ENCODE peak calls at places on chromosomes 4 and X, in nine cellular contexts. One of them, this sample, is unnamed.

GRCh38 chrX:75957107-75957610 is 172.1 kb upstream of the MAGEE2 start:
- DNase-seq in HT-29: no peak
- DNase-seq in glutamatergic neuron: no peak
- DNase-seq in ACHN: no peak
- DNase-seq in choroid plexus epithelial cell: no peak
- DNase-seq in NCI-H1417: no peak
- DNase-seq in activated CD8-positive, alpha-beta memory T cell treated with anti-CD3 and anti-CD28 coated beads for 1 hour: no peak
- DNase-seq in WTC11: no peak
- DNase-seq in T47D: no peak
- DNase-seq in this sample: no peak

GRCh38 chr4:61202638-61203495 is 2.7 kb downstream of the ADGRL3 start:
- DNase-seq in HT-29: peak
- DNase-seq in glutamatergic neuron: peak
- DNase-seq in ACHN: no peak
- DNase-seq in choroid plexus epithelial cell: peak
- DNase-seq in NCI-H1417: peak
- DNase-seq in activated CD8-positive, alpha-beta memory T cell treated with anti-CD3 and anti-CD28 coated beads for 1 hour: no peak
- DNase-seq in WTC11: peak
- DNase-seq in T47D: peak
- DNase-seq in this sample: peak

GRCh38 chr4:123517971-123518370 is 121.4 kb downstream of the SPRY1 start:
- DNase-seq in HT-29: no peak
- DNase-seq in glutamatergic neuron: no peak
- DNase-seq in ACHN: no peak
- DNase-seq in choroid plexus epithelial cell: peak
- DNase-seq in NCI-H1417: no peak
- DNase-seq in activated CD8-positive, alpha-beta memory T cell treated with anti-CD3 and anti-CD28 coated beads for 1 hour: no peak
- DNase-seq in WTC11: no peak
- DNase-seq in T47D: no peak
- DNase-seq in this sample: no peak

GRCh38 chrX:46642145-46642544 is 68.6 kb downstream of the CHST7 start:
- DNase-seq in HT-29: peak
- DNase-seq in glutamatergic neuron: no peak
- DNase-seq in ACHN: peak
- DNase-seq in choroid plexus epithelial cell: peak
- DNase-seq in NCI-H1417: peak
- DNase-seq in activated CD8-positive, alpha-beta memory T cell treated with anti-CD3 and anti-CD28 coated beads for 1 hour: no peak
- DNase-seq in WTC11: no peak
- DNase-seq in T47D: peak
- DNase-seq in this sample: no peak

GRCh38 chrX:38817004-38817703 is 15.9 kb downstream of the MID1IP1 start:
- DNase-seq in HT-29: no peak
- DNase-seq in glutamatergic neuron: no peak
- DNase-seq in ACHN: no peak
- DNase-seq in choroid plexus epithelial cell: peak
- DNase-seq in NCI-H1417: peak
- DNase-seq in activated CD8-positive, alpha-beta memory T cell treated with anti-CD3 and anti-CD28 coated beads for 1 hour: no peak
- DNase-seq in WTC11: peak
- DNase-seq in T47D: no peak
- DNase-seq in this sample: peak

GRCh38 chr4:79163981-79164490 is 161.8 kb downstream of the NAA11 start:
- DNase-seq in HT-29: no peak
- DNase-seq in glutamatergic neuron: no peak
- DNase-seq in ACHN: no peak
- DNase-seq in choroid plexus epithelial cell: no peak
- DNase-seq in NCI-H1417: no peak
- DNase-seq in activated CD8-positive, alpha-beta memory T cell treated with anti-CD3 and anti-CD28 coated beads for 1 hour: no peak
- DNase-seq in WTC11: no peak
- DNase-seq in T47D: no peak
- DNase-seq in this sample: no peak

GRCh38 chr4:128796934-128797333 is 12.6 kb upstream of the JADE1 start:
- DNase-seq in HT-29: no peak
- DNase-seq in glutamatergic neuron: no peak
- DNase-seq in ACHN: no peak
- DNase-seq in choroid plexus epithelial cell: no peak
- DNase-seq in NCI-H1417: no peak
- DNase-seq in activated CD8-positive, alpha-beta memory T cell treated with anti-CD3 and anti-CD28 coated beads for 1 hour: no peak
- DNase-seq in WTC11: no peak
- DNase-seq in T47D: no peak
- DNase-seq in this sample: no peak

GRCh38 chr4:41384992-41385391 is 128.3 kb downstream of the UCHL1 start:
- DNase-seq in HT-29: peak
- DNase-seq in glutamatergic neuron: no peak
- DNase-seq in ACHN: no peak
- DNase-seq in choroid plexus epithelial cell: no peak
- DNase-seq in NCI-H1417: no peak
- DNase-seq in activated CD8-positive, alpha-beta memory T cell treated with anti-CD3 and anti-CD28 coated beads for 1 hour: no peak
- DNase-seq in WTC11: no peak
- DNase-seq in T47D: no peak
- DNase-seq in this sample: no peak

GRCh38 chr4:176607807-176608206 is 184.9 kb downstream of the VEGFC start:
- DNase-seq in HT-29: no peak
- DNase-seq in glutamatergic neuron: no peak
- DNase-seq in ACHN: no peak
- DNase-seq in choroid plexus epithelial cell: no peak
- DNase-seq in NCI-H1417: no peak
- DNase-seq in activated CD8-positive, alpha-beta memory T cell treated with anti-CD3 and anti-CD28 coated beads for 1 hour: no peak
- DNase-seq in WTC11: no peak
- DNase-seq in T47D: no peak
- DNase-seq in this sample: no peak

GRCh38 chrX:35699642-35700041 is 98.5 kb upstream of the MAGEB16 start:
- DNase-seq in HT-29: no peak
- DNase-seq in glutamatergic neuron: no peak
- DNase-seq in ACHN: no peak
- DNase-seq in choroid plexus epithelial cell: no peak
- DNase-seq in NCI-H1417: no peak
- DNase-seq in activated CD8-positive, alpha-beta memory T cell treated with anti-CD3 and anti-CD28 coated beads for 1 hour: no peak
- DNase-seq in WTC11: no peak
- DNase-seq in T47D: no peak
- DNase-seq in this sample: no peak

GRCh38 chrX:1006156-1006730 is 206.2 kb downstream of the CRLF2 start:
- DNase-seq in HT-29: no peak
- DNase-seq in glutamatergic neuron: no peak
- DNase-seq in ACHN: no peak
- DNase-seq in choroid plexus epithelial cell: no peak
- DNase-seq in NCI-H1417: no peak
- DNase-seq in activated CD8-positive, alpha-beta memory T cell treated with anti-CD3 and anti-CD28 coated beads for 1 hour: no peak
- DNase-seq in WTC11: no peak
- DNase-seq in T47D: no peak
- DNase-seq in this sample: no peak

GRCh38 chr4:70997068-70997467 is 3.6 kb downstream of the DCK start:
- DNase-seq in HT-29: no peak
- DNase-seq in glutamatergic neuron: no peak
- DNase-seq in ACHN: no peak
- DNase-seq in choroid plexus epithelial cell: no peak
- DNase-seq in NCI-H1417: no peak
- DNase-seq in activated CD8-positive, alpha-beta memory T cell treated with anti-CD3 and anti-CD28 coated beads for 1 hour: no peak
- DNase-seq in WTC11: no peak
- DNase-seq in T47D: no peak
- DNase-seq in this sample: no peak

GRCh38 chr4:173505924-173506779 is 23.9 kb downstream of the HAND2 start:
- DNase-seq in HT-29: peak
- DNase-seq in glutamatergic neuron: peak
- DNase-seq in ACHN: peak
- DNase-seq in choroid plexus epithelial cell: peak
- DNase-seq in NCI-H1417: peak
- DNase-seq in activated CD8-positive, alpha-beta memory T cell treated with anti-CD3 and anti-CD28 coated beads for 1 hour: no peak
- DNase-seq in WTC11: peak
- DNase-seq in T47D: peak
- DNase-seq in this sample: peak

GRCh38 chrX:111010151-111010550 is 85.8 kb upstream of the PAK3 start:
- DNase-seq in HT-29: no peak
- DNase-seq in glutamatergic neuron: no peak
- DNase-seq in ACHN: no peak
- DNase-seq in choroid plexus epithelial cell: no peak
- DNase-seq in NCI-H1417: no peak
- DNase-seq in activated CD8-positive, alpha-beta memory T cell treated with anti-CD3 and anti-CD28 coated beads for 1 hour: no peak
- DNase-seq in WTC11: no peak
- DNase-seq in T47D: no peak
- DNase-seq in this sample: no peak

GRCh38 chr4:125744891-125745364 is 430.2 kb downstream of the FAT4 start:
- DNase-seq in HT-29: no peak
- DNase-seq in glutamatergic neuron: no peak
- DNase-seq in ACHN: no peak
- DNase-seq in choroid plexus epithelial cell: no peak
- DNase-seq in NCI-H1417: no peak
- DNase-seq in activated CD8-positive, alpha-beta memory T cell treated with anti-CD3 and anti-CD28 coated beads for 1 hour: no peak
- DNase-seq in WTC11: no peak
- DNase-seq in T47D: no peak
- DNase-seq in this sample: no peak

GRCh38 chr4:108881190-108881589 is 118.3 kb upstream of the ETNPPL start:
- DNase-seq in HT-29: no peak
- DNase-seq in glutamatergic neuron: no peak
- DNase-seq in ACHN: no peak
- DNase-seq in choroid plexus epithelial cell: peak
- DNase-seq in NCI-H1417: no peak
- DNase-seq in activated CD8-positive, alpha-beta memory T cell treated with anti-CD3 and anti-CD28 coated beads for 1 hour: no peak
- DNase-seq in WTC11: no peak
- DNase-seq in T47D: no peak
- DNase-seq in this sample: no peak

GRCh38 chrX:105698386-105698785 is 124.0 kb upstream of the NRK start:
- DNase-seq in HT-29: no peak
- DNase-seq in glutamatergic neuron: no peak
- DNase-seq in ACHN: no peak
- DNase-seq in choroid plexus epithelial cell: peak
- DNase-seq in NCI-H1417: no peak
- DNase-seq in activated CD8-positive, alpha-beta memory T cell treated with anti-CD3 and anti-CD28 coated beads for 1 hour: no peak
- DNase-seq in WTC11: no peak
- DNase-seq in T47D: no peak
- DNase-seq in this sample: no peak

GRCh38 chr4:159504634-159505033 is 401.8 kb downstream of the RAPGEF2 start:
- DNase-seq in HT-29: no peak
- DNase-seq in glutamatergic neuron: no peak
- DNase-seq in ACHN: no peak
- DNase-seq in choroid plexus epithelial cell: peak
- DNase-seq in NCI-H1417: no peak
- DNase-seq in activated CD8-positive, alpha-beta memory T cell treated with anti-CD3 and anti-CD28 coated beads for 1 hour: no peak
- DNase-seq in WTC11: no peak
- DNase-seq in T47D: no peak
- DNase-seq in this sample: no peak

GRCh38 chrX:16573781-16574180 is 76.2 kb upstream of the S100G start:
- DNase-seq in HT-29: no peak
- DNase-seq in glutamatergic neuron: no peak
- DNase-seq in ACHN: peak
- DNase-seq in choroid plexus epithelial cell: peak
- DNase-seq in NCI-H1417: no peak
- DNase-seq in activated CD8-positive, alpha-beta memory T cell treated with anti-CD3 and anti-CD28 coated beads for 1 hour: no peak
- DNase-seq in WTC11: no peak
- DNase-seq in T47D: no peak
- DNase-seq in this sample: no peak

GRCh38 chr4:2069161-2069971 is 10.2 kb downstream of the NAT8L start:
- DNase-seq in HT-29: no peak
- DNase-seq in glutamatergic neuron: peak
- DNase-seq in ACHN: no peak
- DNase-seq in choroid plexus epithelial cell: no peak
- DNase-seq in NCI-H1417: no peak
- DNase-seq in activated CD8-positive, alpha-beta memory T cell treated with anti-CD3 and anti-CD28 coated beads for 1 hour: no peak
- DNase-seq in WTC11: peak
- DNase-seq in T47D: no peak
- DNase-seq in this sample: no peak

GRCh38 chrX:53526999-53527398 is 92.8 kb upstream of the HSD17B10 start:
- DNase-seq in HT-29: no peak
- DNase-seq in glutamatergic neuron: no peak
- DNase-seq in ACHN: no peak
- DNase-seq in choroid plexus epithelial cell: no peak
- DNase-seq in NCI-H1417: no peak
- DNase-seq in activated CD8-positive, alpha-beta memory T cell treated with anti-CD3 and anti-CD28 coated beads for 1 hour: no peak
- DNase-seq in WTC11: no peak
- DNase-seq in T47D: no peak
- DNase-seq in this sample: no peak

GRCh38 chr4:99447079-99447478 is 11.9 kb upstream of the ADH7 start:
- DNase-seq in HT-29: peak
- DNase-seq in glutamatergic neuron: no peak
- DNase-seq in ACHN: peak
- DNase-seq in choroid plexus epithelial cell: peak
- DNase-seq in NCI-H1417: no peak
- DNase-seq in activated CD8-positive, alpha-beta memory T cell treated with anti-CD3 and anti-CD28 coated beads for 1 hour: no peak
- DNase-seq in WTC11: no peak
- DNase-seq in T47D: no peak
- DNase-seq in this sample: no peak

GRCh38 chr4:123546661-123547060 is 150.1 kb downstream of the SPRY1 start:
- DNase-seq in HT-29: peak
- DNase-seq in glutamatergic neuron: no peak
- DNase-seq in ACHN: no peak
- DNase-seq in choroid plexus epithelial cell: no peak
- DNase-seq in NCI-H1417: no peak
- DNase-seq in activated CD8-positive, alpha-beta memory T cell treated with anti-CD3 and anti-CD28 coated beads for 1 hour: no peak
- DNase-seq in WTC11: no peak
- DNase-seq in T47D: no peak
- DNase-seq in this sample: no peak

GRCh38 chrX:334331-334891 is 15.8 kb upstream of the GTPBP6 start:
- DNase-seq in HT-29: no peak
- DNase-seq in glutamatergic neuron: no peak
- DNase-seq in ACHN: no peak
- DNase-seq in choroid plexus epithelial cell: no peak
- DNase-seq in NCI-H1417: no peak
- DNase-seq in activated CD8-positive, alpha-beta memory T cell treated with anti-CD3 and anti-CD28 coated beads for 1 hour: no peak
- DNase-seq in WTC11: no peak
- DNase-seq in T47D: no peak
- DNase-seq in this sample: no peak

GRCh38 chr4:140252742-140253555 is 99.0 kb upstream of the MAML3 start:
- DNase-seq in HT-29: peak
- DNase-seq in glutamatergic neuron: peak
- DNase-seq in ACHN: peak
- DNase-seq in choroid plexus epithelial cell: peak
- DNase-seq in NCI-H1417: peak
- DNase-seq in activated CD8-positive, alpha-beta memory T cell treated with anti-CD3 and anti-CD28 coated beads for 1 hour: peak
- DNase-seq in WTC11: peak
- DNase-seq in T47D: peak
- DNase-seq in this sample: peak

GRCh38 chr4:24260922-24261581 is 323.3 kb downstream of the DHX15 start:
- DNase-seq in HT-29: no peak
- DNase-seq in glutamatergic neuron: no peak
- DNase-seq in ACHN: no peak
- DNase-seq in choroid plexus epithelial cell: no peak
- DNase-seq in NCI-H1417: no peak
- DNase-seq in activated CD8-positive, alpha-beta memory T cell treated with anti-CD3 and anti-CD28 coated beads for 1 hour: no peak
- DNase-seq in WTC11: no peak
- DNase-seq in T47D: no peak
- DNase-seq in this sample: no peak

GRCh38 chr4:40462326-40462725 is 127.2 kb downstream of the CHRNA9 start:
- DNase-seq in HT-29: no peak
- DNase-seq in glutamatergic neuron: no peak
- DNase-seq in ACHN: no peak
- DNase-seq in choroid plexus epithelial cell: no peak
- DNase-seq in NCI-H1417: peak
- DNase-seq in activated CD8-positive, alpha-beta memory T cell treated with anti-CD3 and anti-CD28 coated beads for 1 hour: no peak
- DNase-seq in WTC11: no peak
- DNase-seq in T47D: no peak
- DNase-seq in this sample: no peak

GRCh38 chr4:82981116-82981515 is 29.5 kb downstream of the LIN54 start:
- DNase-seq in HT-29: no peak
- DNase-seq in glutamatergic neuron: no peak
- DNase-seq in ACHN: no peak
- DNase-seq in choroid plexus epithelial cell: no peak
- DNase-seq in NCI-H1417: no peak
- DNase-seq in activated CD8-positive, alpha-beta memory T cell treated with anti-CD3 and anti-CD28 coated beads for 1 hour: no peak
- DNase-seq in WTC11: no peak
- DNase-seq in T47D: no peak
- DNase-seq in this sample: no peak

GRCh38 chr4:169397762-169398161 is 127.0 kb upstream of the SH3RF1 start:
- DNase-seq in HT-29: no peak
- DNase-seq in glutamatergic neuron: no peak
- DNase-seq in ACHN: no peak
- DNase-seq in choroid plexus epithelial cell: peak
- DNase-seq in NCI-H1417: peak
- DNase-seq in activated CD8-positive, alpha-beta memory T cell treated with anti-CD3 and anti-CD28 coated beads for 1 hour: no peak
- DNase-seq in WTC11: no peak
- DNase-seq in T47D: no peak
- DNase-seq in this sample: no peak

GRCh38 chrX:40148439-40149285 is 50.9 kb upstream of the BCOR start:
- DNase-seq in HT-29: no peak
- DNase-seq in glutamatergic neuron: peak
- DNase-seq in ACHN: no peak
- DNase-seq in choroid plexus epithelial cell: peak
- DNase-seq in NCI-H1417: no peak
- DNase-seq in activated CD8-positive, alpha-beta memory T cell treated with anti-CD3 and anti-CD28 coated beads for 1 hour: no peak
- DNase-seq in WTC11: peak
- DNase-seq in T47D: no peak
- DNase-seq in this sample: peak

GRCh38 chr4:186642530-186642929 is 81.1 kb downstream of the FAT1 start:
- DNase-seq in HT-29: no peak
- DNase-seq in glutamatergic neuron: no peak
- DNase-seq in ACHN: no peak
- DNase-seq in choroid plexus epithelial cell: no peak
- DNase-seq in NCI-H1417: no peak
- DNase-seq in activated CD8-positive, alpha-beta memory T cell treated with anti-CD3 and anti-CD28 coated beads for 1 hour: no peak
- DNase-seq in WTC11: no peak
- DNase-seq in T47D: no peak
- DNase-seq in this sample: no peak